ENCODE peak calls at places on chromosomes 11 and 22, in five cellular contexts. One of them, this sample, is unnamed.
A peak's percentile ranks its signal among the peaks of the same experiment; 100 is the strongest.

GRCh38 chr11:899724-900123 is 10.9 kb downstream of the CHID1 start:
- DNase-seq in K562: no peak
- DNase-seq in WTC11: no peak
- DNase-seq in A549: no peak
- DNase-seq in GM12878: no peak
- DNase-seq in this sample: no peak

GRCh38 chr11:121137005-121137404 is 36.0 kb downstream of the TECTA start:
- DNase-seq in GM12878: no peak
- DNase-seq in WTC11: no peak
- DNase-seq in A549: no peak
- DNase-seq in K562: no peak
- DNase-seq in this sample: no peak

GRCh38 chr11:9029477-9029876 is 25.7 kb upstream of the NRIP3 start:
- DNase-seq in WTC11: no peak
- DNase-seq in GM12878: no peak
- DNase-seq in K562: no peak
- DNase-seq in A549: no peak
- DNase-seq in this sample: no peak

GRCh38 chr11:36264601-36265344 is 24.5 kb downstream of the COMMD9 start:
- DNase-seq in GM12878: no peak
- DNase-seq in WTC11: no peak
- DNase-seq in K562: no peak
- DNase-seq in A549: no peak
- DNase-seq in this sample: no peak

GRCh38 chr22:33529424-33530113 is 390.7 kb downstream of the LARGE1 start:
- DNase-seq in K562: no peak
- DNase-seq in A549: no peak
- DNase-seq in GM12878: no peak
- DNase-seq in WTC11: no peak
- DNase-seq in this sample: no peak

GRCh38 chr11:47051217-47051616 is 114.7 kb downstream of the CSTPP1 start:
- DNase-seq in WTC11: no peak
- DNase-seq in K562: no peak
- DNase-seq in A549: no peak
- DNase-seq in GM12878: no peak
- DNase-seq in this sample: no peak

GRCh38 chr11:130431337-130431773 is 2.9 kb upstream of the ADAMTS8 start:
- DNase-seq in WTC11: peak; percentile 97
- DNase-seq in A549: peak; percentile 55
- DNase-seq in K562: peak; percentile 59
- DNase-seq in GM12878: no peak
- DNase-seq in this sample: peak; percentile 55

GRCh38 chr11:44709281-44709562 is 17.5 kb upstream of the TSPAN18 start:
- DNase-seq in K562: no peak
- DNase-seq in GM12878: no peak
- DNase-seq in A549: no peak
- DNase-seq in WTC11: no peak
- DNase-seq in this sample: peak; percentile 74

GRCh38 chr11:86799680-86800075 is 664 bp upstream of the PRSS23 start:
- DNase-seq in GM12878: no peak
- DNase-seq in A549: no peak
- DNase-seq in WTC11: peak; percentile 39
- DNase-seq in K562: no peak
- DNase-seq in this sample: no peak

GRCh38 chr11:94832604-94833238 is 64.6 kb downstream of the AMOTL1 start:
- DNase-seq in A549: no peak
- DNase-seq in GM12878: no peak
- DNase-seq in WTC11: no peak
- DNase-seq in K562: no peak
- DNase-seq in this sample: peak; percentile 17

GRCh38 chr11:57283231-57283990 is 41.3 kb downstream of the TNKS1BP1 start:
- DNase-seq in A549: no peak
- DNase-seq in WTC11: peak; percentile 24
- DNase-seq in GM12878: no peak
- DNase-seq in K562: no peak
- DNase-seq in this sample: no peak

GRCh38 chr22:45497746-45498145 is 4.9 kb upstream of the FBLN1 start:
- DNase-seq in A549: no peak
- DNase-seq in WTC11: no peak
- DNase-seq in K562: no peak
- DNase-seq in GM12878: no peak
- DNase-seq in this sample: no peak

GRCh38 chr11:110431212-110432073 is 1.7 kb downstream of the FDX1 start:
- DNase-seq in K562: no peak
- DNase-seq in GM12878: no peak
- DNase-seq in WTC11: no peak
- DNase-seq in A549: no peak
- DNase-seq in this sample: no peak

GRCh38 chr11:9158898-9159391 is 67.5 kb upstream of the SCUBE2 start:
- DNase-seq in WTC11: no peak
- DNase-seq in A549: no peak
- DNase-seq in K562: no peak
- DNase-seq in GM12878: no peak
- DNase-seq in this sample: no peak

GRCh38 chr11:58577441-58578135 is 1.3 kb upstream of the ZFP91 start:
- DNase-seq in GM12878: peak; percentile 66
- DNase-seq in K562: peak; percentile 69
- DNase-seq in WTC11: no peak
- DNase-seq in A549: no peak
- DNase-seq in this sample: peak; percentile 33

GRCh38 chr11:266676-267439 is 11.3 kb upstream of the NLRP6 start:
- DNase-seq in GM12878: no peak
- DNase-seq in WTC11: no peak
- DNase-seq in K562: peak; percentile 89
- DNase-seq in A549: no peak
- DNase-seq in this sample: no peak

GRCh38 chr11:23013509-23013908 is 153.2 kb upstream of the CCDC179 start:
- DNase-seq in A549: no peak
- DNase-seq in WTC11: no peak
- DNase-seq in K562: no peak
- DNase-seq in GM12878: no peak
- DNase-seq in this sample: no peak
- TF ChIP-seq ESRRA in A549: no peak
- TF ChIP-seq ESRRA in WTC11: no peak
- TF ChIP-seq ESRRA in K562: no peak
- TF ChIP-seq ESRRA in GM12878: no peak
- TF ChIP-seq ESRRA in this sample: no peak

GRCh38 chr22:39661842-39662676 is 91.5 kb downstream of the CACNA1I start:
- DNase-seq in GM12878: no peak
- DNase-seq in A549: no peak
- DNase-seq in K562: peak; percentile 89
- DNase-seq in WTC11: peak; percentile 96
- DNase-seq in this sample: no peak
- TF ChIP-seq ESRRA in GM12878: no peak
- TF ChIP-seq ESRRA in A549: no peak
- TF ChIP-seq ESRRA in K562: no peak
- TF ChIP-seq ESRRA in WTC11: no peak
- TF ChIP-seq ESRRA in this sample: no peak

GRCh38 chr11:112024178-112024777 is 930 bp upstream of the DLAT start:
- DNase-seq in GM12878: no peak
- DNase-seq in WTC11: no peak
- DNase-seq in K562: peak; percentile 37
- DNase-seq in A549: no peak
- DNase-seq in this sample: no peak
- TF ChIP-seq ESRRA in GM12878: no peak
- TF ChIP-seq ESRRA in WTC11: no peak
- TF ChIP-seq ESRRA in K562: no peak
- TF ChIP-seq ESRRA in A549: no peak
- TF ChIP-seq ESRRA in this sample: no peak

GRCh38 chr11:122140535-122140934 is 24.5 kb upstream of the BLID start:
- DNase-seq in A549: no peak
- DNase-seq in GM12878: no peak
- DNase-seq in K562: no peak
- DNase-seq in WTC11: no peak
- DNase-seq in this sample: no peak
- TF ChIP-seq ESRRA in A549: no peak
- TF ChIP-seq ESRRA in GM12878: no peak
- TF ChIP-seq ESRRA in K562: no peak
- TF ChIP-seq ESRRA in WTC11: no peak
- TF ChIP-seq ESRRA in this sample: no peak

GRCh38 chr11:118100691-118101232 is 14.0 kb upstream of the SMIM35 start:
- DNase-seq in WTC11: no peak
- DNase-seq in A549: no peak
- DNase-seq in GM12878: no peak
- DNase-seq in K562: no peak
- DNase-seq in this sample: no peak

GRCh38 chr11:118104491-118104890 is 17.7 kb upstream of the SMIM35 start:
- DNase-seq in K562: no peak
- DNase-seq in GM12878: no peak
- DNase-seq in WTC11: no peak
- DNase-seq in A549: no peak
- DNase-seq in this sample: no peak

GRCh38 chr11:118105657-118106305 is 19.0 kb upstream of the SMIM35 start:
- DNase-seq in K562: no peak
- DNase-seq in GM12878: no peak
- DNase-seq in WTC11: no peak
- DNase-seq in A549: no peak
- DNase-seq in this sample: no peak

GRCh38 chr11:118099838-118100570 is 13.2 kb upstream of the SMIM35 start:
- DNase-seq in WTC11: no peak
- DNase-seq in A549: no peak
- DNase-seq in GM12878: no peak
- DNase-seq in K562: no peak
- DNase-seq in this sample: no peak

GRCh38 chr11:118102721-118103261 is 16.0 kb upstream of the SMIM35 start:
- DNase-seq in WTC11: no peak
- DNase-seq in K562: peak; percentile 74
- DNase-seq in A549: no peak
- DNase-seq in GM12878: no peak
- DNase-seq in this sample: no peak
- TF ChIP-seq ESRRA in WTC11: no peak
- TF ChIP-seq ESRRA in K562: peak; percentile 75
- TF ChIP-seq ESRRA in A549: no peak
- TF ChIP-seq ESRRA in GM12878: no peak
- TF ChIP-seq ESRRA in this sample: no peak

DNA sequence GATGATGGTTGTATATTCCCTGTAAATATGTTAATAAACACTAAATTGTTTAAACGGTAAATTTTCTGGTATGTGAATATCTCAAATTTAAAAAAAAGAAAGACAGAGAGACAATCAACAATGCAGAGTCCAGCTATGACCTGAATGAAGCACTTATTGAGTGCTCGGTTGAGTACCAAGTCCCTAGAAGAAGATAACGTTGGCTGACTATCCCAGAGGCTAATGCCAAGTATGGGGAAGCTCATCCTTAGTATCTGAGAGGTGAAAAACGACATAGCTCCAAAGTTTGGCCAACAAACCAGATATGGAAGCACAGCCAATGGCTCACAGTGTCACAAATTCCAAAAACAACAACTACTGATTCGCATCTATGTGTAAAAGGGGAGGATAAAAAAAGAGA is 71.3 kb downstream of the RSF1 start:
- DNase-seq in A549: no peak
- DNase-seq in GM12878: no peak
- DNase-seq in K562: no peak
- DNase-seq in WTC11: no peak
- DNase-seq in this sample: no peak
- TF ChIP-seq ESRRA in A549: no peak
- TF ChIP-seq ESRRA in GM12878: no peak
- TF ChIP-seq ESRRA in K562: no peak
- TF ChIP-seq ESRRA in WTC11: no peak
- TF ChIP-seq ESRRA in this sample: no peak

This sample was measured in HepG2.